ENCODE peak calls at places on chromosome 1, in ten cellular contexts. C is kidney epithelial cell, E is heart left ventricle, K is cardiac fibroblast, P is tibial nerve, R is pancreas, U is left lung, B is mucosa of descending colon, V is colonic mucosa, X is HFF-Myc. F is an unnamed sample.

GRCh38 chr1:26993237-26994019 is at the start of gene TRNP1:
- DNase-seq in P (peak; percentile 61), U (peak; percentile 73), V (peak; percentile 73), R (peak; percentile 93), E (peak; percentile 84), X (no peak), C (no peak), K (peak; percentile 80), B (peak; percentile 71), F (peak; percentile 72)

GRCh38 chr1:98102369-98103030 is 181.7 kb upstream of the DPYD start:
- DNase-seq in U (no peak), V (no peak), R (no peak), B (no peak), K (peak; percentile 70), C (no peak), X (peak; percentile 59), P (no peak), E (no peak), F (no peak)

GRCh38 chr1:82391712-82392111 is 591.0 kb downstream of the ADGRL2 start:
- DNase-seq in V (no peak), K (peak; percentile 63), E (no peak), X (no peak), P (no peak), R (no peak), U (no peak), B (no peak), C (no peak), F (no peak)

GRCh38 chr1:113388017-113388620 is 2.2 kb upstream of the MAGI3 start:
- DNase-seq in B (no peak), C (no peak), U (no peak), K (no peak), E (no peak), P (no peak), X (no peak), R (no peak), V (no peak), F (no peak)

GRCh38 chr1:186974774-186975181 is 146.0 kb downstream of the PLA2G4A start:
- DNase-seq in C (peak; percentile 14), R (no peak), K (peak; percentile 95), B (no peak), U (no peak), P (no peak), V (no peak), E (no peak), X (peak; percentile 93), F (no peak)

GRCh38 chr1:231020816-231021215 is 19.2 kb downstream of the FAM89A start:
- DNase-seq in R (no peak), C (no peak), X (peak; percentile 26), E (no peak), V (no peak), K (no peak), B (no peak), P (no peak), U (no peak), F (no peak)

GRCh38 chr1:111649227-111649626 is 29.6 kb downstream of the RAP1A start:
- DNase-seq in V (no peak), U (no peak), C (no peak), X (no peak), P (no peak), R (peak; percentile 57), E (no peak), K (no peak), B (no peak), F (no peak)

GRCh38 chr1:217586586-217586985 is 44.3 kb downstream of the GPATCH2 start:
- DNase-seq in V (no peak), E (no peak), X (no peak), R (no peak), U (no peak), P (no peak), B (no peak), C (no peak), K (peak; percentile 34), F (no peak)

GRCh38 chr1:20322081-20322824 is 31.6 kb downstream of the VWA5B1 start:
- DNase-seq in X (no peak), U (no peak), P (no peak), E (no peak), K (no peak), R (no peak), C (no peak), B (no peak), V (no peak), F (peak; percentile 75)

GRCh38 chr1:65758128-65758527 is 34.6 kb upstream of the PDE4B start:
- DNase-seq in E (no peak), K (no peak), B (no peak), V (no peak), X (no peak), U (no peak), C (no peak), R (no peak), P (no peak), F (no peak)

DNA sequence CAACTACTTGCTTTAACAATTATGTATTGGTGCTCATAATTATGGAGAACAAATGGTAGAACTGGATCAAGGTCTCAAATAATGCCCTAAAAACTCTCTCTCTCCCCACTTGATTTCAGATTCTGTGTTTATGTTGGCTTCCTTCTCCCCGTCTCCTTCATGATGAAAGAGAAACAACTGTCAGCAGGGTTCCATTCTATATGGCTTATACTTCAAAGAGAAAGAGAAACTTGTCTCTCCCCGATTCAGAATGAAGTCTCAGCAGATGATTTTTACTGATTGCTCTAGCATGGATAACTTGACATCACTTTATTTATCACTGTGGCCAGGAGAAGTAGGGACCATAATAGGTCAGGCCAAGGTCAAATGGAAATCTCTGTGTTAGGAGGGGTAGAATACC is 575.6 kb downstream of the AGBL4 start:
- DNase-seq in P (no peak), C (no peak), U (no peak), B (no peak), X (no peak), R (no peak), K (no peak), E (no peak), V (no peak), F (no peak)
- H3K4me3 ChIP-seq in P (no peak overlapping the region), C (no peak overlapping the region), U (no peak overlapping the region), B (no peak overlapping the region), X (no peak overlapping the region), R (no peak overlapping the region), K (no peak overlapping the region), E (no peak overlapping the region), V (no peak overlapping the region), F (no peak overlapping the region)

DNA sequence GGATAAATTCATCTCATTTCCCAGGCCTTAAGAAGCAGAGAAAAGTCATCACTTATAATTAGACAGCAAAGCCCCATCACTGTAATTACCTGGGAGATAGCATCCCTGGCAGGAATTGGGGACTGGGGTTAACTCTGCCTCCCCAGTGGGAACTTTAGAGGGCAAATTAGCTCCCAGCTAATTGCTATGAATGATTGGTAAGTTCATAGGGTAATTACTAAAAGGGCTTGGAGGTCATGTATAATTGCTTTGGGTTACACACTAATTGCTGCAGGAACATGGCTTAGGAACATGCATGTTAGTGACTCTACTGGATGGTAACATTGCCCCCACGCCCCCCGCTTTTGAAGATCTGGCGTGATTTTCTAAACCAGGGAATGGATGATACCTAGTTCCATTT is 64.8 kb downstream of the UBE2T start:
- DNase-seq in X (no peak), U (no peak), V (no peak), B (no peak), R (no peak), E (no peak), K (no peak), P (no peak), C (no peak), F (no peak)
- TF ChIP-seq CTCF in X (no peak), U (no peak), V (no peak), B (no peak), R (no peak), E (no peak), K (no peak), P (no peak), C (no peak), F (no peak)

DNA sequence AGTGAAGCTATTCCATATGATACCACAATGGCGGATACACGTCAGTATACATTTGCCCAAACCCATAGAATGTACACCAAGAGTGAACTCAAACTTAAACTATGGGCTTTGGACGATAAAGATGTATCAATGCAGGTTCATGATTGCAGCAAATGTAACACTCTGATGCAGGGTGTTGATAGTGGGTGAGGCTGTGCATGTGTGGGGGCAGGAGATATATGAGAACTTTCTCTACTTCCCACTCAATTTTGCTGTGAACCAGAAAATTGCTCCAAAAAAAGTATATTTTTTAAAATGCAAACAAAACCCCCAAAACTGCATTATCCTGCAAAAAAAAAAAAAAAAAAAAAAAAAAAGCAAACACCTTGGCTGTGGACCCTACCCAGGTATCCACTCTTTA is 3.4 kb downstream of the ATP1A2 start:
- DNase-seq in E (no peak), C (no peak), U (no peak), P (no peak), V (no peak), R (no peak), X (no peak), K (no peak), B (no peak), F (no peak)
- H3K4me3 ChIP-seq in E (no peak overlapping the region), C (no peak overlapping the region), U (no peak overlapping the region), P (peak overlapping the region; percentile 58), V (no peak overlapping the region), R (no peak overlapping the region), X (no peak overlapping the region), K (no peak overlapping the region), B (no peak overlapping the region), F (no peak overlapping the region)

GRCh38 chr1:45508295-45509151 is 8.4 kb downstream of the MMACHC start:
- DNase-seq in K (peak; percentile 27), P (no peak), U (peak; percentile 19), R (no peak), V (no peak), X (no peak), B (no peak), C (no peak), E (peak; percentile 43), F (no peak)
- TF ChIP-seq CTCF in K (peak; percentile 11), P (no peak), U (no peak), R (no peak), V (no peak), X (peak; percentile 4), B (no peak), C (peak; percentile 3), E (peak; percentile 36), F (no peak)

F was measured in GM12865.